ENCODE peak calls at places on chromosomes 12 and 14, in ten cellular contexts. N is aorta; B is endodermal cell; V is upper lobe of left lung; I is osteoblast; A is lower lobe of right lung; S is adipocyte; D is HepG2; C is CD8-positive, alpha-beta memory T cell; U is colonic mucosa. X is an unnamed sample.
A peak's percentile ranks its signal among the peaks of the same experiment; 100 is the strongest.

GRCh38 chr12:95393191-95393790 is 80.7 kb upstream of the METAP2 start:
- DNase-seq in U (no peak), I (no peak), D (no peak), S (no peak), B (no peak), V (no peak), A (no peak), N (no peak), C (no peak), X (no peak)

GRCh38 chr14:74314576-74314975 is 11.8 kb upstream of the ABCD4 start:
- DNase-seq in A (no peak), C (no peak), S (peak; percentile 66), N (no peak), B (no peak), I (no peak), V (no peak), U (no peak), D (no peak), X (no peak)

GRCh38 chr12:11743748-11744147 is 94.3 kb downstream of the ETV6 start:
- DNase-seq in C (no peak), U (no peak), V (no peak), S (no peak), D (no peak), B (peak; percentile 73), A (no peak), N (no peak), I (no peak), X (no peak)

GRCh38 chr14:66330916-66331315 is 155.3 kb upstream of the CCDC196 start:
- DNase-seq in U (no peak), C (no peak), A (no peak), B (no peak), S (peak; percentile 1), V (no peak), D (no peak), I (no peak), N (no peak), X (peak; percentile 4)

GRCh38 chr14:56794557-56795283 is 15.6 kb downstream of the OTX2 start:
- DNase-seq in A (no peak), I (no peak), D (no peak), N (no peak), U (no peak), V (no peak), S (no peak), B (peak; percentile 84), C (no peak), X (no peak)

GRCh38 chr12:1830981-1831930 is 10.9 kb downstream of the LRTM2 start:
- DNase-seq in C (no peak), A (peak; percentile 83), U (no peak), B (peak; percentile 97), D (peak; percentile 55), V (peak; percentile 82), S (peak; percentile 74), I (peak; percentile 98), N (peak; percentile 82), X (peak; percentile 13)

GRCh38 chr12:57235012-57235727 is 5.7 kb downstream of the SHMT2 start:
- DNase-seq in V (no peak), U (no peak), C (no peak), D (peak; percentile 63), N (peak; percentile 93), S (no peak), B (peak; percentile 91), I (peak; percentile 90), A (peak; percentile 45), X (no peak)

GRCh38 chr12:25811656-25812126 is 146.8 kb upstream of the RASSF8 start:
- DNase-seq in A (no peak), U (no peak), V (no peak), I (no peak), B (no peak), S (no peak), N (no peak), C (no peak), D (no peak), X (peak; percentile 34)

GRCh38 chr14:30252800-30253425 is 306.0 kb upstream of the G2E3 start:
- DNase-seq in N (no peak), V (no peak), S (peak; percentile 42), I (no peak), C (no peak), U (no peak), B (no peak), A (no peak), D (no peak), X (no peak)

GRCh38 chr14:52110441-52111086 is 41.7 kb upstream of the NID2 start:
- DNase-seq in U (no peak), C (no peak), D (no peak), I (no peak), B (no peak), V (no peak), S (peak; percentile 75), A (no peak), N (no peak), X (no peak)

GRCh38 chr14:92527724-92528123 is 14.1 kb downstream of the RIN3 start:
- DNase-seq in V (peak; percentile 19), A (no peak), C (no peak), N (no peak), I (no peak), D (no peak), S (no peak), B (no peak), U (no peak), X (no peak)

GRCh38 chr14:94056579-94057308 is 24.3 kb downstream of the DDX24 start:
- DNase-seq in A (no peak), I (no peak), U (no peak), B (no peak), N (no peak), D (no peak), C (peak; percentile 34), V (no peak), S (no peak), X (no peak)

DNA sequence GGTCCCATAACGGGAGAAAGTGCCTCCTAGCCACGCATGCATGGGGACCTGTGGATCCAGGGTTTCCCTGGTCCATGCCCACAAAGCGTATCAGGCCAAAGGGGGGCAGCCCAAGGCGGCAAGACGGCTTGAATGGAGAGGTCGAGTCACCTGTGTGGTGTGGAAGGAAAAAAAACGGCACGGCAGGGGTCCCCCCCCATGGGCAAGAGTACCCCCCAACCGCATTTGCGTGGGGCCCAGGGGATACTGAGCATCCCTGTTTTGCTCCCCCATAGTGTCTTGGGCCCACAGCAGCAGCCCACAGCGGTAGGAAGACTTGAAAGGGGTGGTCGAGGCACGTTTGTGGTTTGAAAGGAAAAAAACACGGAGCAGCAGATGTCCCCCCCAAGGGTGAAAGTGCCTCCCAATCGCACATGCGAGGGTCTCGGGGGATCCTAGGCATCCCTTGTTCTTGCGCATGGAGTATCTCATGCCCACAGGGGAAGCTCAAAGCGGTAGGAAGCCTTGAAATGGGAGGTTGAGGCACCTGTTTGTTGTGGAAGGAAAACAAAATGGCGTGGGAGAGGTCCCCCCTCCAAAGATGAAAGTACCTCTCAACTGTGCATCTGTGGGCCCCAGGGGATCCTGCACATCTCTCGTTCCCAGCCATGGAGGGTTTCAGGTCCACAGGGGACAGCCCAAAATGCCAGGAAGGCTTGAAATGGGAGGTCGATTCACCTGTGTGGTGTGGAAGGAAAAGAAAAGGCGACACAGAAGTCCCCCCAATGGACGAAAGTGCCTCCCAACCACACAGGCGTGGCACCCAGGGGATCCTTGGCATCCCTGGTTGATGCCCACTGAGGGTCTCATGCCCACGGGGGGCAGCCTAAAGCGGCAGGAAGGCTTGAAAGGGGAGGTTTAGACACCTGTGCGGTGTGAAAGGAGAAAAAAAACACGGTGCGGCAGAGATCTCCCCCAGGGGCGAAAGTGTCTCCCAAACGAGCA is 577.5 kb downstream of the ALG10 start:
- DNase-seq in C (no peak), D (no peak), I (peak; percentile 48), U (no peak), V (no peak), S (no peak), B (peak; percentile 26), A (no peak), N (peak; percentile 49), X (no peak)
- H3K9me3 ChIP-seq in C (no peaks in the 10 kb centered on the region), D (peaks cover 100% of the 10 kb centered on the region), I (peaks cover 3% of the 10 kb centered on the region), U (no peaks in the 10 kb centered on the region), V (peaks cover 98% of the 10 kb centered on the region), S (peaks cover 10% of the 10 kb centered on the region), B (peaks cover 72% of the 10 kb centered on the region), A (peaks cover 46% of the 10 kb centered on the region), N (peaks cover 3% of the 10 kb centered on the region), X (peaks cover 4% of the 10 kb centered on the region)

GRCh38 chr14:106549064-106549463 is 1022.7 kb downstream of the TMEM121 start:
- DNase-seq in C (no peak), A (no peak), D (no peak), N (no peak), U (no peak), I (no peak), B (no peak), V (no peak), S (no peak), X (no peak)
- H3K9me3 ChIP-seq in C (no peaks in the 10 kb centered on the region), A (no peaks in the 10 kb centered on the region), D (no peaks in the 10 kb centered on the region), N (no peaks in the 10 kb centered on the region), U (no peaks in the 10 kb centered on the region), I (no peaks in the 10 kb centered on the region), B (peaks cover 88% of the 10 kb centered on the region), V (no peaks in the 10 kb centered on the region), S (no peaks in the 10 kb centered on the region), X (no peaks in the 10 kb centered on the region)

GRCh38 chr14:20031058-20031457 is 4.8 kb downstream of the OR4K13 start:
- DNase-seq in S (no peak), B (no peak), C (no peak), V (no peak), N (no peak), A (no peak), D (no peak), I (no peak), U (no peak), X (no peak)

GRCh38 chr14:20035449-20035848 is 389 bp downstream of the OR4K13 start:
- DNase-seq in V (no peak), C (no peak), S (no peak), U (no peak), A (no peak), I (no peak), D (no peak), B (no peak), N (no peak), X (no peak)

GRCh38 chr14:20035938-20036337 is at the start of gene OR4K13:
- DNase-seq in U (no peak), S (no peak), C (no peak), D (no peak), V (no peak), A (no peak), N (no peak), I (no peak), B (no peak), X (no peak)
- H3K9me3 ChIP-seq in U (no peaks in the 10 kb centered on the region), S (no peaks in the 10 kb centered on the region), C (no peaks in the 10 kb centered on the region), D (no peaks in the 10 kb centered on the region), V (no peaks in the 10 kb centered on the region), A (no peaks in the 10 kb centered on the region), N (no peaks in the 10 kb centered on the region), I (peaks cover 2% of the 10 kb centered on the region), B (peaks cover 37% of the 10 kb centered on the region), X (no peaks in the 10 kb centered on the region)

DNA sequence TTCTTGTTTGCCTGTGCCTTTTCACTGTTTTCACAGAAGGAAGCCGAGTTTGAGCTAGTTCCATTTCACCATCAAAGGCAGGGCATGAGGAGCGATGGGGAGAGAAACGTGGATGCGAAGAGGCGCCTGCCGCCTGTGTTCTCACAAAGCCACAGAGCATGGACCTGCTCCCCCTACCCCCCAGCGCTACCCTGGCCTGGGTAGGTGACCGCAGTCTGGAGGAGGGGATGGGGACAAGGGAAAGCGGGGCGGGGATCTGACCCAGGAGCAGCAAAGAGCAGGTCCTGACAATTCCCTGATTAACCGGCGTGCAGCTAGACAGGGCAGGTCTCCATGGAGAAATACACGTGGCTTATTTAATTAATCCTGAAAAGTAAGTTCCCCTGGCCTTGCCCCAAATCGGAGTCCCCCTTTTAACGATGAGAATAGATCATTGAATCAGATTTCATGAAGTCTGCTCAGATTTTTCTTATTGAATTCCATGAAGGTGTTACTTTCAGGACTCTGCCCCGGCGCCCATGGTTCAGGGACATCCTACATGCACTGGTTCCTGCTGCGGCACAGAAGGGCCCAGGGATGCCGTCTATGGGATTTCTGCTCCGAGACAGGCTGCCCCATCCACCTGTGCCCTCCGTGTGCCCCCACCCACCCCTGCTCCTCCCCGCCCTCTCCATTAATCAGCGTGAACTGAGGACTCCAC is 251.1 kb upstream of the SFSWAP start:
- DNase-seq in U (no peak), S (no peak), I (no peak), C (no peak), V (no peak), A (no peak), D (no peak), N (no peak), B (peak; percentile 44), X (no peak)
- H3K9me3 ChIP-seq in U (no peaks in the 10 kb centered on the region), S (peaks cover 8% of the 10 kb centered on the region), I (no peaks in the 10 kb centered on the region), C (no peaks in the 10 kb centered on the region), V (no peaks in the 10 kb centered on the region), A (no peaks in the 10 kb centered on the region), D (no peaks in the 10 kb centered on the region), N (no peaks in the 10 kb centered on the region), B (no peaks in the 10 kb centered on the region), X (no peaks in the 10 kb centered on the region)

X was measured in MG63.